ENCODE peak calls at places on chromosome 6, in five cellular contexts. R, A, N, X and W are unnamed samples.

GRCh38 chr6:79188885-79189505 is 45.5 kb downstream of the HMGN3 start:
- DNase-seq in R (no peak), A (no peak), N (no peak), X (no peak), W (no peak)

GRCh38 chr6:152124432-152125074 is 317.1 kb downstream of the ESR1 start:
- DNase-seq in R (no peak), A (no peak), N (no peak), X (no peak), W (peak; percentile 56)

GRCh38 chr6:140438346-140438735 is 1063.9 kb upstream of the CITED2 start:
- DNase-seq in R (no peak), A (no peak), N (no peak), X (no peak), W (no peak)

GRCh38 chr6:33731751-33732282 is 14.9 kb downstream of the IP6K3 start:
- DNase-seq in R (no peak), A (no peak), N (no peak), X (no peak), W (no peak)

GRCh38 chr6:136651982-136652381 is 101.8 kb upstream of the MAP7 start:
- DNase-seq in R (no peak), A (no peak), N (no peak), X (no peak), W (no peak)

GRCh38 chr6:110033101-110033500 is 55.0 kb downstream of the GPR6 start:
- DNase-seq in R (no peak), A (no peak), N (peak; percentile 93), X (no peak), W (no peak)

GRCh38 chr6:106473807-106474206 is 113.3 kb downstream of the CRYBG1 start:
- DNase-seq in R (no peak), A (no peak), N (no peak), X (no peak), W (no peak)

GRCh38 chr6:168125429-168126001 is 46.5 kb upstream of the FRMD1 start:
- DNase-seq in R (no peak), A (peak; percentile 6), N (no peak), X (no peak), W (no peak)

GRCh38 chr6:17633465-17634188 is 33.5 kb downstream of the FAM8A1 start:
- DNase-seq in R (no peak), A (no peak), N (no peak), X (no peak), W (no peak)

GRCh38 chr6:9540534-9541126 is 874.2 kb downstream of the TFAP2A start:
- DNase-seq in R (no peak), A (no peak), N (no peak), X (no peak), W (peak; percentile 47)

GRCh38 chr6:149393002-149393679 is 6.9 kb upstream of the SUMO4 start:
- DNase-seq in R (no peak), A (no peak), N (no peak), X (no peak), W (no peak)

GRCh38 chr6:20838113-20838512 is 303.9 kb downstream of the CDKAL1 start:
- DNase-seq in R (no peak), A (no peak), N (no peak), X (no peak), W (no peak)

GRCh38 chr6:119501798-119502483 is 152.4 kb upstream of the MAN1A1 start:
- DNase-seq in R (no peak), A (no peak), N (no peak), X (no peak), W (no peak)

GRCh38 chr6:151493495-151494234 is at the start of gene CCDC170:
- DNase-seq in R (no peak), A (no peak), N (no peak), X (peak; percentile 83), W (no peak)

GRCh38 chr6:19013011-19013410 is 625.9 kb downstream of the RNF144B start:
- DNase-seq in R (no peak), A (no peak), N (no peak), X (no peak), W (no peak)

GRCh38 chr6:36858407-36858981 is 16.1 kb downstream of the PPIL1 start:
- DNase-seq in R (no peak), A (peak; percentile 57), N (no peak), X (peak; percentile 77), W (no peak)

GRCh38 chr6:90463874-90464273 is 123.0 kb downstream of the MAP3K7 start:
- DNase-seq in R (no peak), A (no peak), N (no peak), X (no peak), W (no peak)

GRCh38 chr6:158962371-158962770 is 37.6 kb downstream of the RSPH3 start:
- DNase-seq in R (no peak), A (no peak), N (no peak), X (no peak), W (no peak)

GRCh38 chr6:132461958-132462357 is 51.0 kb downstream of the STX7 start:
- DNase-seq in R (no peak), A (no peak), N (no peak), X (no peak), W (no peak)

GRCh38 chr6:21780601-21781000 is 187.1 kb downstream of the SOX4 start:
- DNase-seq in R (no peak), A (no peak), N (no peak), X (no peak), W (no peak)

GRCh38 chr6:130755368-130756034 is 71.7 kb upstream of the SMLR1 start:
- DNase-seq in R (no peak), A (no peak), N (no peak), X (no peak), W (no peak)

GRCh38 chr6:116648161-116648560 is 20.4 kb downstream of the ZUP1 start:
- DNase-seq in R (no peak), A (no peak), N (no peak), X (no peak), W (no peak)

GRCh38 chr6:80541186-80541585 is 434.7 kb downstream of the BCKDHB start:
- DNase-seq in R (peak; percentile 31), A (no peak), N (no peak), X (no peak), W (peak; percentile 69)

GRCh38 chr6:44010411-44011349 is 116.6 kb downstream of the MRPL14 start:
- DNase-seq in R (peak; percentile 98), A (no peak), N (no peak), X (no peak), W (peak; percentile 74)

GRCh38 chr6:25302677-25303128 is 23.5 kb downstream of the CARMIL1 start:
- DNase-seq in R (peak; percentile 45), A (no peak), N (no peak), X (no peak), W (no peak)

GRCh38 chr6:107330190-107330589 is 129.2 kb downstream of the PDSS2 start:
- DNase-seq in R (no peak), A (no peak), N (no peak), X (no peak), W (no peak)

GRCh38 chr6:133609404-133610270 is 279.3 kb upstream of the TCF21 start:
- DNase-seq in R (peak; percentile 32), A (no peak), N (no peak), X (no peak), W (peak; percentile 85)
- TF ChIP-seq POLR2A in R (no peak), A (no peak), N (no peak), X (no peak), W (no peak)

GRCh38 chr6:1315201-1315559 is 3.3 kb downstream of the FOXQ1 start:
- DNase-seq in R (no peak), A (no peak), N (no peak), X (no peak), W (no peak)
- TF ChIP-seq POLR2A in R (no peak), A (no peak), N (no peak), X (no peak), W (no peak)

DNA sequence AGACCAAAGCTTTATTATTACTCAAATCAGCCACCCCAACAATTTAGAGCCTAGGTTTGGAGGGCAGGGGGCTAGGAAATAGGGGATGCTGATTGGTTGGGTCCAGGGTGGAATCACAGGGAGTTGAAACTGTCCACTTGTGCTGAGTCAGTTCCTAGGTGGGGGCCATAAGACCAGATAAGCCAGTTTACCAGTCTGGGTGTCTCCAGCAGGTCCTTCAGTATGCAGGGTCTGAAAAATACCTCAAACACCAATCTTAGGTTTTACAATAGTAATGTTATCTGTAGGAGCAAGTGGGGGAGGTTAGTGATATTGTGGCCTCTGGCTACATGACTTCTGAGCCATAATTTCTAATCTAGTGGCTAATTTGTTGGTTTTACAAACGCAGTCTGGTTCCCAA is 63.2 kb downstream of the UBR2 start:
- DNase-seq in R (no peak), A (no peak), N (no peak), X (no peak), W (no peak)
- TF ChIP-seq POLR2A in R (no peak), A (no peak), N (no peak), X (no peak), W (no peak)

DNA sequence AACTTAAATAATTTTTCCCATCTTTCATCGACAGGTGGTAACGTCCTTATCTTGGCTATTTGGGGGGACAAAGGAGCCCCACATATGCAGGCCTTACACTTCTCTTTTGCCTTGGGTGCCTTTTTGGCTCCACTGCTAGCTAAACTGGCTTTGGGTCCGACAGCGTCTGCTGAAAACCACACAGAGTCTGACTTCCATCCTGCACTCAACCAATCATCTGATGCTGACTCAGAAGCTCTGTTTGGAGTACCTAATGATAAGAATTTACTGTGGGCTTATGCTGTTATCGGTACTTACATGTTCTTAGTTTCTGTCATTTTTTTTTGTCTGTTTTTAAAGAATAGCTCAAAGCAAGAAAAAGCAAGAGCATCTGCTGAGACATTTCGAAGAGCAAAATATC is 178.5 kb downstream of the SLC16A10 start:
- DNase-seq in R (no peak), A (no peak), N (no peak), X (no peak), W (no peak)
- TF ChIP-seq POLR2A in R (no peak), A (no peak), N (no peak), X (no peak), W (no peak)

GRCh38 chr6:73388433-73388799 is 6.2 kb upstream of the DDX43 start:
- DNase-seq in R (no peak), A (no peak), N (no peak), X (no peak), W (no peak)

GRCh38 chr6:73391735-73392134 is 2.9 kb upstream of the DDX43 start:
- DNase-seq in R (no peak), A (no peak), N (no peak), X (no peak), W (no peak)

GRCh38 chr6:73389854-73390253 is 4.8 kb upstream of the DDX43 start:
- DNase-seq in R (no peak), A (no peak), N (no peak), X (peak; percentile 47), W (no peak)

GRCh38 chr6:73393278-73393677 is 1.4 kb upstream of the DDX43 start:
- DNase-seq in R (no peak), A (no peak), N (no peak), X (no peak), W (no peak)

GRCh38 chr6:73388800-73389512 is 5.7 kb upstream of the DDX43 start:
- DNase-seq in R (peak; percentile 69), A (peak; percentile 22), N (no peak), X (peak; percentile 82), W (peak; percentile 70)
- TF ChIP-seq POLR2A in R (peak; percentile 49), A (no peak), N (no peak), X (peak; percentile 74), W (peak; percentile 64)

DNA sequence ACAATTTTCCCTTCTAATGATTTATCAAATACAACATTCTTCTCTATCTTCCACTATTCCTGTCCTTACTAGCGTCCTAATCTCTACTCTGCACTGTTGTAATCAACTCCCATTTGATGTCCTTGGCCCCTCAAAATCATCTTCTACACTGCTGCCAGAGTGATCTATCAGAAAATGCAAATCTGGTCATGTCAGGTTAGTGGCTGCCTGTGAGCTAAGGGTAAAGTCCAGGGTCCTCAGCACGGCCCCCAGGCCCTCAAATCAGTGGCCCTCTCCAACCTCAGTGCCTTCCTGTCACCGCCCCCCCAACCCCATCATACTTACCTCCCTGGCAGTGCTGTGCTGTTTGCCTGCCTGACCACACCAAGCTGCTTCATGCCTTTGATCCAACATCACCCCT is 3.8 kb downstream of the LYRM4 start:
- DNase-seq in R (no peak), A (no peak), N (no peak), X (no peak), W (no peak)
- TF ChIP-seq POLR2A in R (no peak), A (no peak), N (no peak), X (no peak), W (no peak)